ENCODE peak calls at places on chromosomes 1 and 21, in eight cellular contexts. Z, Q, G, I, O, D, A and T are unnamed samples.

GRCh38 chr1:112674440-112674985 is at the start of gene MOV10:
- DNase-seq in Z (no peak), Q (peak), G (peak), I (peak), O (peak), D (peak), A (peak), T (peak)

GRCh38 chr1:65509912-65510680 is 89.6 kb downstream of the LEPR start:
- DNase-seq in Z (no peak), Q (no peak), G (no peak), I (no peak), O (no peak), D (no peak), A (no peak), T (no peak)

GRCh38 chr1:228830185-228830953 is 95.1 kb downstream of the RHOU start:
- DNase-seq in Z (no peak), Q (no peak), G (no peak), I (no peak), O (no peak), D (no peak), A (peak), T (peak)

GRCh38 chr1:153679337-153680119 is 1.0 kb downstream of the NPR1 start:
- DNase-seq in Z (no peak), Q (no peak), G (peak), I (no peak), O (no peak), D (peak), A (no peak), T (no peak)

GRCh38 chr1:199184180-199184579 is 545.3 kb downstream of the PTPRC start:
- DNase-seq in Z (no peak), Q (no peak), G (no peak), I (no peak), O (no peak), D (no peak), A (no peak), T (no peak)

GRCh38 chr1:78003882-78004718 is 639 bp upstream of the DNAJB4 start:
- DNase-seq in Z (peak), Q (peak), G (peak), I (peak), O (no peak), D (peak), A (no peak), T (peak)

GRCh38 chr1:22508329-22508728 is 55.0 kb upstream of the EPHA8 start:
- DNase-seq in Z (no peak), Q (no peak), G (no peak), I (no peak), O (peak), D (no peak), A (peak), T (no peak)

GRCh38 chr1:40153073-40153770 is 8.0 kb upstream of the RLF start:
- DNase-seq in Z (peak), Q (no peak), G (peak), I (no peak), O (peak), D (no peak), A (no peak), T (peak)

GRCh38 chr1:76250317-76250716 is 175.8 kb downstream of the ST6GALNAC3 start:
- DNase-seq in Z (no peak), Q (no peak), G (no peak), I (no peak), O (no peak), D (no peak), A (no peak), T (peak)

GRCh38 chr1:220370041-220370700 is 97.9 kb upstream of the RAB3GAP2 start:
- DNase-seq in Z (peak), Q (no peak), G (no peak), I (no peak), O (no peak), D (no peak), A (no peak), T (no peak)

GRCh38 chr1:11982010-11982392 is 1.8 kb downstream of the MFN2 start:
- DNase-seq in Z (no peak), Q (no peak), G (no peak), I (no peak), O (no peak), D (no peak), A (no peak), T (no peak)

GRCh38 chr1:65068202-65069011 is 79.6 kb upstream of the AK4 start:
- DNase-seq in Z (no peak), Q (no peak), G (no peak), I (no peak), O (no peak), D (no peak), A (no peak), T (peak)

GRCh38 chr1:218463194-218464156 is 118.3 kb downstream of the TGFB2 start:
- DNase-seq in Z (no peak), Q (no peak), G (no peak), I (no peak), O (no peak), D (no peak), A (no peak), T (no peak)

GRCh38 chr1:171160181-171160580 is 24.9 kb upstream of the FMO2 start:
- DNase-seq in Z (no peak), Q (no peak), G (no peak), I (no peak), O (no peak), D (no peak), A (no peak), T (no peak)

GRCh38 chr1:41657101-41657500 is 172.6 kb upstream of the EDN2 start:
- DNase-seq in Z (no peak), Q (no peak), G (no peak), I (no peak), O (no peak), D (no peak), A (no peak), T (no peak)

GRCh38 chr1:224052767-224053166 is 61.1 kb upstream of the FBXO28 start:
- DNase-seq in Z (no peak), Q (no peak), G (no peak), I (no peak), O (no peak), D (no peak), A (no peak), T (no peak)

GRCh38 chr1:66564250-66564649 is 30.3 kb downstream of the SGIP1 start:
- DNase-seq in Z (peak), Q (no peak), G (no peak), I (no peak), O (no peak), D (no peak), A (no peak), T (no peak)

GRCh38 chr1:17279001-17279830 is 28.8 kb upstream of the PADI4 start:
- DNase-seq in Z (no peak), Q (no peak), G (no peak), I (no peak), O (no peak), D (no peak), A (peak), T (no peak)

GRCh38 chr1:117216718-117217117 is 6.0 kb upstream of the VTCN1 start:
- DNase-seq in Z (no peak), Q (no peak), G (no peak), I (no peak), O (no peak), D (no peak), A (no peak), T (no peak)

GRCh38 chr1:8554956-8555534 is 237.1 kb downstream of the SLC45A1 start:
- DNase-seq in Z (no peak), Q (no peak), G (no peak), I (no peak), O (no peak), D (no peak), A (peak), T (no peak)

GRCh38 chr21:37537391-37537996 is 170.9 kb downstream of the DYRK1A start:
- DNase-seq in Z (no peak), Q (no peak), G (no peak), I (no peak), O (no peak), D (no peak), A (no peak), T (no peak)

GRCh38 chr1:29800522-29800956 is 564.2 kb downstream of the PTPRU start:
- DNase-seq in Z (no peak), Q (no peak), G (no peak), I (no peak), O (no peak), D (no peak), A (no peak), T (no peak)

GRCh38 chr1:209618291-209618690 is 33.9 kb downstream of the LAMB3 start:
- DNase-seq in Z (no peak), Q (no peak), G (no peak), I (no peak), O (no peak), D (no peak), A (no peak), T (no peak)

GRCh38 chr1:224432672-224433040 is 1.9 kb downstream of the WDR26 start:
- DNase-seq in Z (no peak), Q (no peak), G (no peak), I (no peak), O (no peak), D (no peak), A (no peak), T (no peak)

GRCh38 chr1:21344098-21344749 is 54.0 kb upstream of the ECE1 start:
- DNase-seq in Z (no peak), Q (no peak), G (no peak), I (no peak), O (no peak), D (no peak), A (no peak), T (no peak)

GRCh38 chr1:157961805-157962762 is 31.4 kb upstream of the KIRREL1 start:
- DNase-seq in Z (no peak), Q (no peak), G (no peak), I (no peak), O (no peak), D (no peak), A (no peak), T (no peak)

GRCh38 chr1:58909162-58909560 is 125.3 kb upstream of the JUN start:
- DNase-seq in Z (peak), Q (no peak), G (no peak), I (no peak), O (no peak), D (no peak), A (no peak), T (no peak)

GRCh38 chr1:104933846-104934245 is 1184.1 kb downstream of the AMY1C start:
- DNase-seq in Z (no peak), Q (no peak), G (no peak), I (no peak), O (no peak), D (no peak), A (no peak), T (no peak)

GRCh38 chr1:50970508-50970885 is 452 bp downstream of the CDKN2C start:
- DNase-seq in Z (no peak), Q (no peak), G (no peak), I (no peak), O (no peak), D (no peak), A (no peak), T (no peak)

GRCh38 chr1:156104065-156104810 is 10.3 kb upstream of the LMNA start:
- DNase-seq in Z (peak), Q (peak), G (peak), I (no peak), O (peak), D (peak), A (peak), T (no peak)

GRCh38 chr21:43289966-43290365 is 121.2 kb downstream of the CRYAA start:
- DNase-seq in Z (no peak), Q (no peak), G (no peak), I (no peak), O (no peak), D (no peak), A (no peak), T (no peak)

GRCh38 chr1:70504821-70505193 is 93.7 kb downstream of the CTH start:
- DNase-seq in Z (peak), Q (no peak), G (no peak), I (no peak), O (no peak), D (no peak), A (no peak), T (no peak)

GRCh38 chr1:176111835-176112234 is 95.3 kb downstream of the COP1 start:
- DNase-seq in Z (no peak), Q (no peak), G (no peak), I (no peak), O (no peak), D (no peak), A (no peak), T (no peak)